ENCODE peak calls at places on chromosomes 11 and 22, in five cellular contexts. Q is GM12865; M is activated CD4-positive, alpha-beta T cell treated with anti-CD3 and anti-CD28 coated beads, Interleukin-2, amount 50 U/mL, for 1 hour; H is DMS 273 treated with DMSO at 0.1 percent for 48 hours; G is activated T-helper 1 cell treated with Interleukin-2 at 50 U/mL for 16 hours. Y is an unnamed sample.

GRCh38 chr11:123063396-123064267 is 1.7 kb upstream of the HSPA8 start:
- DNase-seq in M (peak; percentile 42), H (no peak), Q (peak; percentile 80), G (peak; percentile 29), Y (no peak)

GRCh38 chr11:125192717-125193116 is 28.2 kb downstream of the PKNOX2 start:
- DNase-seq in Q (no peak), M (no peak), H (no peak), G (no peak), Y (no peak)

GRCh38 chr11:36583667-36584066 is 10.6 kb upstream of the IFTAP start:
- DNase-seq in M (no peak), G (no peak), H (no peak), Q (no peak), Y (no peak)

GRCh38 chr11:16469968-16470367 is 113.6 kb upstream of the SOX6 start:
- DNase-seq in H (no peak), G (no peak), M (no peak), Q (no peak), Y (no peak)

GRCh38 chr11:114162719-114163123 is 103.2 kb downstream of the ZBTB16 start:
- DNase-seq in G (no peak), H (peak; percentile 59), M (no peak), Q (no peak), Y (no peak)

GRCh38 chr22:45320326-45320976 is 10.7 kb downstream of the FAM118A start:
- DNase-seq in Q (no peak), H (no peak), M (no peak), G (no peak), Y (no peak)

GRCh38 chr11:103995896-103996295 is 40.5 kb upstream of the DDI1 start:
- DNase-seq in G (no peak), M (no peak), H (no peak), Q (no peak), Y (no peak)

GRCh38 chr11:9142732-9143131 is 51.3 kb upstream of the SCUBE2 start:
- DNase-seq in G (no peak), H (no peak), Q (no peak), M (no peak), Y (no peak)

GRCh38 chr22:28151241-28151640 is 232.2 kb upstream of the PITPNB start:
- DNase-seq in H (peak; percentile 44), G (no peak), M (no peak), Q (no peak), Y (no peak)